ENCODE peak calls at places on chromosomes 6 and 20, in eight cellular contexts. One of them, this sample, is unnamed.

GRCh38 chr6:112503210-112503609 is 156.1 kb downstream of the RFPL4B start:
- DNase-seq in lung: no peak
- DNase-seq in kidney: no peak
- DNase-seq in A673: peak
- DNase-seq in neural progenitor cell: peak
- DNase-seq in suprapubic skin: no peak
- DNase-seq in heart left ventricle: no peak
- DNase-seq in progenitor cell of endocrine pancreas: no peak
- DNase-seq in this sample: peak

GRCh38 chr6:92779758-92780157 is 639.6 kb downstream of the EPHA7 start:
- DNase-seq in lung: no peak
- DNase-seq in kidney: no peak
- DNase-seq in A673: peak
- DNase-seq in neural progenitor cell: no peak
- DNase-seq in suprapubic skin: no peak
- DNase-seq in heart left ventricle: peak
- DNase-seq in progenitor cell of endocrine pancreas: no peak
- DNase-seq in this sample: no peak

GRCh38 chr6:121437861-121438651 is 2.6 kb downstream of the GJA1 start:
- DNase-seq in lung: peak
- DNase-seq in kidney: no peak
- DNase-seq in A673: peak
- DNase-seq in neural progenitor cell: peak
- DNase-seq in suprapubic skin: no peak
- DNase-seq in heart left ventricle: peak
- DNase-seq in progenitor cell of endocrine pancreas: no peak
- DNase-seq in this sample: peak

GRCh38 chr6:134474980-134475379 is 157.1 kb upstream of the SGK1 start:
- DNase-seq in lung: no peak
- DNase-seq in kidney: no peak
- DNase-seq in A673: no peak
- DNase-seq in neural progenitor cell: no peak
- DNase-seq in suprapubic skin: no peak
- DNase-seq in heart left ventricle: no peak
- DNase-seq in progenitor cell of endocrine pancreas: no peak
- DNase-seq in this sample: no peak

GRCh38 chr6:89281779-89282246 is 33.3 kb downstream of the GABRR2 start:
- DNase-seq in lung: peak
- DNase-seq in kidney: no peak
- DNase-seq in A673: peak
- DNase-seq in neural progenitor cell: peak
- DNase-seq in suprapubic skin: no peak
- DNase-seq in heart left ventricle: no peak
- DNase-seq in progenitor cell of endocrine pancreas: no peak
- DNase-seq in this sample: peak

GRCh38 chr6:113306552-113307145 is 550.5 kb upstream of the MARCKS start:
- DNase-seq in lung: peak
- DNase-seq in kidney: no peak
- DNase-seq in A673: peak
- DNase-seq in neural progenitor cell: peak
- DNase-seq in suprapubic skin: no peak
- DNase-seq in heart left ventricle: peak
- DNase-seq in progenitor cell of endocrine pancreas: peak
- DNase-seq in this sample: peak

GRCh38 chr6:134308800-134309199 is 9.1 kb downstream of the SGK1 start:
- DNase-seq in lung: no peak
- DNase-seq in kidney: no peak
- DNase-seq in A673: no peak
- DNase-seq in neural progenitor cell: no peak
- DNase-seq in suprapubic skin: no peak
- DNase-seq in heart left ventricle: no peak
- DNase-seq in progenitor cell of endocrine pancreas: no peak
- DNase-seq in this sample: no peak

GRCh38 chr6:165515963-165516624 is 146.9 kb downstream of the PDE10A start:
- DNase-seq in lung: no peak
- DNase-seq in kidney: no peak
- DNase-seq in A673: peak
- DNase-seq in neural progenitor cell: no peak
- DNase-seq in suprapubic skin: no peak
- DNase-seq in heart left ventricle: no peak
- DNase-seq in progenitor cell of endocrine pancreas: no peak
- DNase-seq in this sample: no peak

GRCh38 chr20:38217791-38218565 is 42.6 kb downstream of the KIAA1755 start:
- DNase-seq in lung: no peak
- DNase-seq in kidney: no peak
- DNase-seq in A673: no peak
- DNase-seq in neural progenitor cell: peak
- DNase-seq in suprapubic skin: no peak
- DNase-seq in heart left ventricle: peak
- DNase-seq in progenitor cell of endocrine pancreas: no peak
- DNase-seq in this sample: no peak

GRCh38 chr6:73968358-73968757 is 272.4 kb downstream of the CD109 start:
- DNase-seq in lung: no peak
- DNase-seq in kidney: no peak
- DNase-seq in A673: peak
- DNase-seq in neural progenitor cell: no peak
- DNase-seq in suprapubic skin: no peak
- DNase-seq in heart left ventricle: no peak
- DNase-seq in progenitor cell of endocrine pancreas: no peak
- DNase-seq in this sample: no peak

GRCh38 chr6:118967239-118967638 is 32.3 kb upstream of the MCM9 start:
- DNase-seq in lung: no peak
- DNase-seq in kidney: no peak
- DNase-seq in A673: no peak
- DNase-seq in neural progenitor cell: no peak
- DNase-seq in suprapubic skin: no peak
- DNase-seq in heart left ventricle: no peak
- DNase-seq in progenitor cell of endocrine pancreas: no peak
- DNase-seq in this sample: no peak

GRCh38 chr6:118970866-118971265 is 35.9 kb upstream of the MCM9 start:
- DNase-seq in lung: no peak
- DNase-seq in kidney: no peak
- DNase-seq in A673: no peak
- DNase-seq in neural progenitor cell: no peak
- DNase-seq in suprapubic skin: no peak
- DNase-seq in heart left ventricle: no peak
- DNase-seq in progenitor cell of endocrine pancreas: no peak
- DNase-seq in this sample: no peak

GRCh38 chr6:118965354-118965753 is 30.4 kb upstream of the MCM9 start:
- DNase-seq in lung: no peak
- DNase-seq in kidney: no peak
- DNase-seq in A673: no peak
- DNase-seq in neural progenitor cell: no peak
- DNase-seq in suprapubic skin: no peak
- DNase-seq in heart left ventricle: no peak
- DNase-seq in progenitor cell of endocrine pancreas: no peak
- DNase-seq in this sample: no peak

GRCh38 chr6:118965843-118966242 is 30.9 kb upstream of the MCM9 start:
- DNase-seq in lung: no peak
- DNase-seq in kidney: no peak
- DNase-seq in A673: no peak
- DNase-seq in neural progenitor cell: no peak
- DNase-seq in suprapubic skin: no peak
- DNase-seq in heart left ventricle: no peak
- DNase-seq in progenitor cell of endocrine pancreas: no peak
- DNase-seq in this sample: no peak

DNA sequence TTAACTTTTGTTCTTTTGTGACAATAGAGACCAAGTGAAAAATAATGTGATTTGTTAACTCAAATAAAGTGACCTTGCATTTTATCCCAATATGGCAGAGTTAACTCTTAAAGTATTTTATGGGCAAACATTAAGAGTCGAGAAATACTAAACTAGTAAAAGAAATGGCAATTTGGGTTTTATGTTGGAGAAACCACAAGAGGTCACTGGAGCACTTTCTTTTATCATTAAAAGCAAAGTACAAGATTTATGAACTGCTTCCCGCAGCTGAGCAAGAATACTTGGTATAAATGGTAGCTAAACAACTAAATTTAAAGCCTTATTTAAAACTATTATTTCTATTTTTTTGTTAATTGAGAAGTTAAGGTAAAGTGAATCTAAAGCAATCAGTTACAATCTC is 33.5 kb upstream of the MCM9 start:
- DNase-seq in lung: no peak
- DNase-seq in kidney: no peak
- DNase-seq in A673: peak
- DNase-seq in neural progenitor cell: peak
- DNase-seq in suprapubic skin: no peak
- DNase-seq in heart left ventricle: no peak
- DNase-seq in progenitor cell of endocrine pancreas: no peak
- DNase-seq in this sample: no peak
- TF ChIP-seq CTCF in lung: no peak
- TF ChIP-seq CTCF in kidney: peak
- TF ChIP-seq CTCF in A673: peak
- TF ChIP-seq CTCF in neural progenitor cell: peak
- TF ChIP-seq CTCF in suprapubic skin: no peak
- TF ChIP-seq CTCF in heart left ventricle: peak
- TF ChIP-seq CTCF in progenitor cell of endocrine pancreas: peak
- TF ChIP-seq CTCF in this sample: peak

DNA sequence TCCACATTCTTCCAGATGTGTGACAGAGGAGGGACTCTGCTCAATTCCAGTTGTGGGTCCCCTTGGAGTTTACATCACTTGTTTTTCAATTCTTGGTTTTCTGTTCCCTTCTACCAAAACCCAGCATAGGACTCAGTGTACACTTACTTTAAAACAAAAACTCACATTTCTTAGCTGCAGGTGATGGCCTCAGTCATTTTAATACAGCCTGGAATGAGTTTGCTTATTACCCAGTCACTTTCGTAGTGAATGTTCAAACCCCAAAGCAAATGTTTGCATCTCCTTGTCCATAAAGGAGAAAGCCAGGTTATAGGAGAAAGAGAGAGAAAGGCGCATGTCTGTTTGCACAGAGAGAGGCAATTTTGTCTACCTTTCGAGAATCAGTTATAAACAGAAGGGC is 27.4 kb upstream of the PI16 start:
- DNase-seq in lung: no peak
- DNase-seq in kidney: no peak
- DNase-seq in A673: no peak
- DNase-seq in neural progenitor cell: no peak
- DNase-seq in suprapubic skin: no peak
- DNase-seq in heart left ventricle: no peak
- DNase-seq in progenitor cell of endocrine pancreas: no peak
- DNase-seq in this sample: no peak
- TF ChIP-seq CTCF in lung: no peak
- TF ChIP-seq CTCF in kidney: no peak
- TF ChIP-seq CTCF in A673: no peak
- TF ChIP-seq CTCF in neural progenitor cell: no peak
- TF ChIP-seq CTCF in suprapubic skin: no peak
- TF ChIP-seq CTCF in heart left ventricle: no peak
- TF ChIP-seq CTCF in progenitor cell of endocrine pancreas: no peak
- TF ChIP-seq CTCF in this sample: no peak

GRCh38 chr6:30213654-30213998 is 420 bp upstream of the TRIM26 start:
- DNase-seq in lung: no peak
- DNase-seq in kidney: no peak
- DNase-seq in A673: no peak
- DNase-seq in neural progenitor cell: no peak
- DNase-seq in suprapubic skin: no peak
- DNase-seq in heart left ventricle: no peak
- DNase-seq in progenitor cell of endocrine pancreas: no peak
- DNase-seq in this sample: no peak
- TF ChIP-seq CTCF in lung: no peak
- TF ChIP-seq CTCF in kidney: no peak
- TF ChIP-seq CTCF in A673: no peak
- TF ChIP-seq CTCF in neural progenitor cell: no peak
- TF ChIP-seq CTCF in suprapubic skin: no peak
- TF ChIP-seq CTCF in heart left ventricle: no peak
- TF ChIP-seq CTCF in progenitor cell of endocrine pancreas: no peak
- TF ChIP-seq CTCF in this sample: no peak

GRCh38 chr6:128518531-128519131 is 1.8 kb downstream of the PTPRK start:
- DNase-seq in lung: no peak
- DNase-seq in kidney: no peak
- DNase-seq in A673: peak
- DNase-seq in neural progenitor cell: no peak
- DNase-seq in suprapubic skin: no peak
- DNase-seq in heart left ventricle: no peak
- DNase-seq in progenitor cell of endocrine pancreas: no peak
- DNase-seq in this sample: no peak

GRCh38 chr6:128519931-128520435 is 416 bp downstream of the PTPRK start:
- DNase-seq in lung: peak
- DNase-seq in kidney: peak
- DNase-seq in A673: peak
- DNase-seq in neural progenitor cell: no peak
- DNase-seq in suprapubic skin: peak
- DNase-seq in heart left ventricle: no peak
- DNase-seq in progenitor cell of endocrine pancreas: peak
- DNase-seq in this sample: no peak

GRCh38 chr6:128520436-128521301 is at the start of gene PTPRK:
- DNase-seq in lung: peak
- DNase-seq in kidney: peak
- DNase-seq in A673: peak
- DNase-seq in neural progenitor cell: peak
- DNase-seq in suprapubic skin: peak
- DNase-seq in heart left ventricle: peak
- DNase-seq in progenitor cell of endocrine pancreas: peak
- DNase-seq in this sample: peak

GRCh38 chr6:128521302-128521632 is 868 bp upstream of the PTPRK start:
- DNase-seq in lung: no peak
- DNase-seq in kidney: no peak
- DNase-seq in A673: no peak
- DNase-seq in neural progenitor cell: no peak
- DNase-seq in suprapubic skin: no peak
- DNase-seq in heart left ventricle: no peak
- DNase-seq in progenitor cell of endocrine pancreas: no peak
- DNase-seq in this sample: no peak

DNA sequence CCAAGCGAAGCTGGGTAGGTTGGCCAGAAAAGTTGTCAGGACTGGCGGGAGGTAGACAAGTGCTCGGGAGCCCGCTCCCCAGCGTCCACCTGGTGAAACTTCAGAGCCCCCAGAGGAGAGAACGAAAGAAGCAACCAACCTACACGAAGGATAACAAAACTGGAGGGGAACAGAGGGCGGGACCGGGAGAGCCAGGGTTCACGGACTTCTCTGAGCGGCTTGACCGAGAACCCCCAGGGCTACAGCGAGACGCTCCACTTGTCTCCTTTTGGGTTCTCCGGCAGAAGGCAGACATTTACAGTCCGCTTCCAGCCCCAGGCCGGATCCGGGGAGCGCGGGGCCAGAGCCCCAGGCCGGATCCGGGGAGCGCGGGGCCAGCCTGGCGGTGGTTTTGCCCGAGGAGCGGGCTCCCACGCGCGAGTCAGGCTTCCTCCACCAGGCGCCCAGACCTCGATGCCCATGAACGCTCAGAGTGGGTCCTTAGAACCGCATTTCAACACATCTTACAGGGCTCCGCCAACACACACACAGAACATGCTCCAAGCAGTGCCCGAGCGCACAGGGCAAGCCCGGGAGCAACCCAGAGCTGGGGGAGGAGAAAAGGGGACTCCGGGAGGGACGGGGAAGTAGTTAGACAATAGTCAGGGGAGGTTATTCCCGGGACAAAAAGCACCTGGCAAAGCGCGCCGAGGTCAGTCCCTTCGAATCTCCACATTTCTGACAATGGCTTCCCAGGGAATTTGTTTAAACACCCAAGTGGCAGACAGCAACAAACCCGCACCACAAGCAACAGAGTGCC is 1.1 kb downstream of the PTPRK start:
- DNase-seq in lung: peak
- DNase-seq in kidney: peak
- DNase-seq in A673: peak
- DNase-seq in neural progenitor cell: peak
- DNase-seq in suprapubic skin: no peak
- DNase-seq in heart left ventricle: peak
- DNase-seq in progenitor cell of endocrine pancreas: peak
- DNase-seq in this sample: peak
- TF ChIP-seq CTCF in lung: no peak
- TF ChIP-seq CTCF in kidney: peak
- TF ChIP-seq CTCF in A673: peak
- TF ChIP-seq CTCF in neural progenitor cell: peak
- TF ChIP-seq CTCF in suprapubic skin: no peak
- TF ChIP-seq CTCF in heart left ventricle: no peak
- TF ChIP-seq CTCF in progenitor cell of endocrine pancreas: peak
- TF ChIP-seq CTCF in this sample: no peak